ENCODE peak calls at places on chromosomes 11 and 22, in six cellular contexts. One of them, this sample, is unnamed.

GRCh38 chr11:70833554-70833953 is 418.8 kb downstream of the SHANK2 start:
- DNase-seq in heart left ventricle: no peak
- DNase-seq in ELR: no peak
- DNase-seq in stimulated activated CD8-positive, alpha-beta memory T cell treated with anti-CD3 and anti-CD28 coated beads, Interleukin-4, amount 100 ng/mL, for 1 hour: no peak
- DNase-seq in ELF-1: no peak
- DNase-seq in COR-L47: no peak
- DNase-seq in this sample: no peak

GRCh38 chr11:468493-468892 is 18.4 kb downstream of the PTDSS2 start:
- DNase-seq in heart left ventricle: no peak
- DNase-seq in ELR: no peak
- DNase-seq in stimulated activated CD8-positive, alpha-beta memory T cell treated with anti-CD3 and anti-CD28 coated beads, Interleukin-4, amount 100 ng/mL, for 1 hour: no peak
- DNase-seq in ELF-1: no peak
- DNase-seq in COR-L47: no peak
- DNase-seq in this sample: no peak

GRCh38 chr22:43187171-43188099 is 501 bp upstream of the TTLL12 start:
- DNase-seq in heart left ventricle: peak; percentile 96
- DNase-seq in ELR: peak; percentile 91
- DNase-seq in stimulated activated CD8-positive, alpha-beta memory T cell treated with anti-CD3 and anti-CD28 coated beads, Interleukin-4, amount 100 ng/mL, for 1 hour: peak; percentile 75
- DNase-seq in ELF-1: peak; percentile 98
- DNase-seq in COR-L47: peak; percentile 95
- DNase-seq in this sample: peak; percentile 97

GRCh38 chr22:46564084-46564714 is 26.8 kb upstream of the CELSR1 start:
- DNase-seq in heart left ventricle: peak; percentile 33
- DNase-seq in ELR: no peak
- DNase-seq in stimulated activated CD8-positive, alpha-beta memory T cell treated with anti-CD3 and anti-CD28 coated beads, Interleukin-4, amount 100 ng/mL, for 1 hour: no peak
- DNase-seq in ELF-1: no peak
- DNase-seq in COR-L47: no peak
- DNase-seq in this sample: no peak

GRCh38 chr22:44545773-44546172 is 47.7 kb upstream of the RTL6 start:
- DNase-seq in heart left ventricle: no peak
- DNase-seq in ELR: no peak
- DNase-seq in stimulated activated CD8-positive, alpha-beta memory T cell treated with anti-CD3 and anti-CD28 coated beads, Interleukin-4, amount 100 ng/mL, for 1 hour: no peak
- DNase-seq in ELF-1: peak; percentile 37
- DNase-seq in COR-L47: no peak
- DNase-seq in this sample: peak; percentile 50

GRCh38 chr11:35173011-35173511 is 34.1 kb downstream of the CD44 start:
- DNase-seq in heart left ventricle: no peak
- DNase-seq in ELR: no peak
- DNase-seq in stimulated activated CD8-positive, alpha-beta memory T cell treated with anti-CD3 and anti-CD28 coated beads, Interleukin-4, amount 100 ng/mL, for 1 hour: no peak
- DNase-seq in ELF-1: peak; percentile 32
- DNase-seq in COR-L47: no peak
- DNase-seq in this sample: no peak

GRCh38 chr11:128021304-128022006 is 565.9 kb downstream of the ETS1 start:
- DNase-seq in heart left ventricle: no peak
- DNase-seq in ELR: peak; percentile 25
- DNase-seq in stimulated activated CD8-positive, alpha-beta memory T cell treated with anti-CD3 and anti-CD28 coated beads, Interleukin-4, amount 100 ng/mL, for 1 hour: no peak
- DNase-seq in ELF-1: peak; percentile 42
- DNase-seq in COR-L47: peak; percentile 25
- DNase-seq in this sample: peak; percentile 60

GRCh38 chr11:120129570-120129969 is 8.3 kb downstream of the TRIM29 start:
- DNase-seq in heart left ventricle: no peak
- DNase-seq in ELR: no peak
- DNase-seq in stimulated activated CD8-positive, alpha-beta memory T cell treated with anti-CD3 and anti-CD28 coated beads, Interleukin-4, amount 100 ng/mL, for 1 hour: no peak
- DNase-seq in ELF-1: no peak
- DNase-seq in COR-L47: no peak
- DNase-seq in this sample: no peak

GRCh38 chr11:73184953-73185671 is 33.0 kb upstream of the P2RY2 start:
- DNase-seq in heart left ventricle: peak; percentile 59
- DNase-seq in ELR: peak; percentile 75
- DNase-seq in stimulated activated CD8-positive, alpha-beta memory T cell treated with anti-CD3 and anti-CD28 coated beads, Interleukin-4, amount 100 ng/mL, for 1 hour: no peak
- DNase-seq in ELF-1: peak; percentile 75
- DNase-seq in COR-L47: peak; percentile 58
- DNase-seq in this sample: peak; percentile 84

GRCh38 chr22:22855617-22856308 is 31.9 kb upstream of the IGLL5 start:
- DNase-seq in heart left ventricle: no peak
- DNase-seq in ELR: peak; percentile 36
- DNase-seq in stimulated activated CD8-positive, alpha-beta memory T cell treated with anti-CD3 and anti-CD28 coated beads, Interleukin-4, amount 100 ng/mL, for 1 hour: no peak
- DNase-seq in ELF-1: peak; percentile 61
- DNase-seq in COR-L47: no peak
- DNase-seq in this sample: peak; percentile 77

GRCh38 chr11:110735431-110736157 is 23.4 kb upstream of the ARHGAP20 start:
- DNase-seq in heart left ventricle: no peak
- DNase-seq in ELR: no peak
- DNase-seq in stimulated activated CD8-positive, alpha-beta memory T cell treated with anti-CD3 and anti-CD28 coated beads, Interleukin-4, amount 100 ng/mL, for 1 hour: no peak
- DNase-seq in ELF-1: no peak
- DNase-seq in COR-L47: no peak
- DNase-seq in this sample: no peak

GRCh38 chr11:104661901-104662300 is 236.4 kb downstream of the CASP12 start:
- DNase-seq in heart left ventricle: no peak
- DNase-seq in ELR: no peak
- DNase-seq in stimulated activated CD8-positive, alpha-beta memory T cell treated with anti-CD3 and anti-CD28 coated beads, Interleukin-4, amount 100 ng/mL, for 1 hour: no peak
- DNase-seq in ELF-1: no peak
- DNase-seq in COR-L47: no peak
- DNase-seq in this sample: no peak

GRCh38 chr11:701741-702513 is 4.1 kb upstream of the EPS8L2 start:
- DNase-seq in heart left ventricle: no peak
- DNase-seq in ELR: no peak
- DNase-seq in stimulated activated CD8-positive, alpha-beta memory T cell treated with anti-CD3 and anti-CD28 coated beads, Interleukin-4, amount 100 ng/mL, for 1 hour: no peak
- DNase-seq in ELF-1: no peak
- DNase-seq in COR-L47: no peak
- DNase-seq in this sample: no peak

GRCh38 chr22:29691636-29692326 is 28.0 kb upstream of the CABP7 start:
- DNase-seq in heart left ventricle: no peak
- DNase-seq in ELR: no peak
- DNase-seq in stimulated activated CD8-positive, alpha-beta memory T cell treated with anti-CD3 and anti-CD28 coated beads, Interleukin-4, amount 100 ng/mL, for 1 hour: no peak
- DNase-seq in ELF-1: peak; percentile 62
- DNase-seq in COR-L47: peak; percentile 91
- DNase-seq in this sample: no peak

GRCh38 chr22:27775698-27776409 is 25.7 kb downstream of the MN1 start:
- DNase-seq in heart left ventricle: no peak
- DNase-seq in ELR: no peak
- DNase-seq in stimulated activated CD8-positive, alpha-beta memory T cell treated with anti-CD3 and anti-CD28 coated beads, Interleukin-4, amount 100 ng/mL, for 1 hour: no peak
- DNase-seq in ELF-1: no peak
- DNase-seq in COR-L47: no peak
- DNase-seq in this sample: no peak

GRCh38 chr22:36332623-36333331 is 55.0 kb downstream of the MYH9 start:
- DNase-seq in heart left ventricle: no peak
- DNase-seq in ELR: peak; percentile 97
- DNase-seq in stimulated activated CD8-positive, alpha-beta memory T cell treated with anti-CD3 and anti-CD28 coated beads, Interleukin-4, amount 100 ng/mL, for 1 hour: no peak
- DNase-seq in ELF-1: peak; percentile 88
- DNase-seq in COR-L47: no peak
- DNase-seq in this sample: peak; percentile 94

GRCh38 chr11:2913776-2914474 is 15.3 kb downstream of the PHLDA2 start:
- DNase-seq in heart left ventricle: no peak
- DNase-seq in ELR: no peak
- DNase-seq in stimulated activated CD8-positive, alpha-beta memory T cell treated with anti-CD3 and anti-CD28 coated beads, Interleukin-4, amount 100 ng/mL, for 1 hour: no peak
- DNase-seq in ELF-1: no peak
- DNase-seq in COR-L47: no peak
- DNase-seq in this sample: no peak

GRCh38 chr22:40855104-40855959 is 1.1 kb downstream of the ST13 start:
- DNase-seq in heart left ventricle: no peak
- DNase-seq in ELR: peak; percentile 45
- DNase-seq in stimulated activated CD8-positive, alpha-beta memory T cell treated with anti-CD3 and anti-CD28 coated beads, Interleukin-4, amount 100 ng/mL, for 1 hour: no peak
- DNase-seq in ELF-1: peak; percentile 12
- DNase-seq in COR-L47: peak; percentile 33
- DNase-seq in this sample: no peak

GRCh38 chr11:100581318-100581717 is 105.8 kb upstream of the ARHGAP42 start:
- DNase-seq in heart left ventricle: no peak
- DNase-seq in ELR: peak; percentile 7
- DNase-seq in stimulated activated CD8-positive, alpha-beta memory T cell treated with anti-CD3 and anti-CD28 coated beads, Interleukin-4, amount 100 ng/mL, for 1 hour: no peak
- DNase-seq in ELF-1: no peak
- DNase-seq in COR-L47: no peak
- DNase-seq in this sample: no peak

GRCh38 chr11:2268911-2269600 is 1.3 kb downstream of the ASCL2 start:
- DNase-seq in heart left ventricle: no peak
- DNase-seq in ELR: peak; percentile 10
- DNase-seq in stimulated activated CD8-positive, alpha-beta memory T cell treated with anti-CD3 and anti-CD28 coated beads, Interleukin-4, amount 100 ng/mL, for 1 hour: no peak
- DNase-seq in ELF-1: no peak
- DNase-seq in COR-L47: peak; percentile 65
- DNase-seq in this sample: peak; percentile 63

GRCh38 chr22:17980638-17981051 is 43.7 kb downstream of the MICAL3 start:
- DNase-seq in heart left ventricle: no peak
- DNase-seq in ELR: no peak
- DNase-seq in stimulated activated CD8-positive, alpha-beta memory T cell treated with anti-CD3 and anti-CD28 coated beads, Interleukin-4, amount 100 ng/mL, for 1 hour: no peak
- DNase-seq in ELF-1: peak; percentile 50
- DNase-seq in COR-L47: no peak
- DNase-seq in this sample: no peak

GRCh38 chr11:61488651-61489291 is 19.8 kb upstream of the LRRC10B start:
- DNase-seq in heart left ventricle: peak; percentile 81
- DNase-seq in ELR: no peak
- DNase-seq in stimulated activated CD8-positive, alpha-beta memory T cell treated with anti-CD3 and anti-CD28 coated beads, Interleukin-4, amount 100 ng/mL, for 1 hour: no peak
- DNase-seq in ELF-1: peak; percentile 97
- DNase-seq in COR-L47: no peak
- DNase-seq in this sample: peak; percentile 97

GRCh38 chr22:23380230-23380573 is 199.9 kb downstream of the IGLL1 start:
- DNase-seq in heart left ventricle: no peak
- DNase-seq in ELR: no peak
- DNase-seq in stimulated activated CD8-positive, alpha-beta memory T cell treated with anti-CD3 and anti-CD28 coated beads, Interleukin-4, amount 100 ng/mL, for 1 hour: no peak
- DNase-seq in ELF-1: no peak
- DNase-seq in COR-L47: peak; percentile 83
- DNase-seq in this sample: no peak

GRCh38 chr22:31289335-31289734 is 3.0 kb downstream of the PIK3IP1 start:
- DNase-seq in heart left ventricle: no peak
- DNase-seq in ELR: no peak
- DNase-seq in stimulated activated CD8-positive, alpha-beta memory T cell treated with anti-CD3 and anti-CD28 coated beads, Interleukin-4, amount 100 ng/mL, for 1 hour: no peak
- DNase-seq in ELF-1: no peak
- DNase-seq in COR-L47: peak; percentile 62
- DNase-seq in this sample: no peak

GRCh38 chr11:17004486-17005148 is 9.6 kb downstream of the PLEKHA7 start:
- DNase-seq in heart left ventricle: no peak
- DNase-seq in ELR: no peak
- DNase-seq in stimulated activated CD8-positive, alpha-beta memory T cell treated with anti-CD3 and anti-CD28 coated beads, Interleukin-4, amount 100 ng/mL, for 1 hour: no peak
- DNase-seq in ELF-1: no peak
- DNase-seq in COR-L47: no peak
- DNase-seq in this sample: no peak

GRCh38 chr11:96322775-96323642 is 20.0 kb downstream of the MAML2 start:
- DNase-seq in heart left ventricle: no peak
- DNase-seq in ELR: no peak
- DNase-seq in stimulated activated CD8-positive, alpha-beta memory T cell treated with anti-CD3 and anti-CD28 coated beads, Interleukin-4, amount 100 ng/mL, for 1 hour: no peak
- DNase-seq in ELF-1: no peak
- DNase-seq in COR-L47: no peak
- DNase-seq in this sample: no peak

GRCh38 chr11:61294717-61295595 is at the start of gene VWCE:
- DNase-seq in heart left ventricle: peak; percentile 38
- DNase-seq in ELR: peak; percentile 62
- DNase-seq in stimulated activated CD8-positive, alpha-beta memory T cell treated with anti-CD3 and anti-CD28 coated beads, Interleukin-4, amount 100 ng/mL, for 1 hour: no peak
- DNase-seq in ELF-1: peak; percentile 70
- DNase-seq in COR-L47: peak; percentile 71
- DNase-seq in this sample: peak; percentile 88

GRCh38 chr11:43806976-43807375 is 73.7 kb upstream of the ALKBH3 start:
- DNase-seq in heart left ventricle: no peak
- DNase-seq in ELR: no peak
- DNase-seq in stimulated activated CD8-positive, alpha-beta memory T cell treated with anti-CD3 and anti-CD28 coated beads, Interleukin-4, amount 100 ng/mL, for 1 hour: no peak
- DNase-seq in ELF-1: no peak
- DNase-seq in COR-L47: no peak
- DNase-seq in this sample: no peak

GRCh38 chr11:18371279-18371678 is 23.1 kb upstream of the LDHA start:
- DNase-seq in heart left ventricle: no peak
- DNase-seq in ELR: no peak
- DNase-seq in stimulated activated CD8-positive, alpha-beta memory T cell treated with anti-CD3 and anti-CD28 coated beads, Interleukin-4, amount 100 ng/mL, for 1 hour: no peak
- DNase-seq in ELF-1: no peak
- DNase-seq in COR-L47: no peak
- DNase-seq in this sample: no peak

GRCh38 chr22:20430101-20430640 is 7.5 kb downstream of the SCARF2 start:
- DNase-seq in heart left ventricle: no peak
- DNase-seq in ELR: no peak
- DNase-seq in stimulated activated CD8-positive, alpha-beta memory T cell treated with anti-CD3 and anti-CD28 coated beads, Interleukin-4, amount 100 ng/mL, for 1 hour: no peak
- DNase-seq in ELF-1: no peak
- DNase-seq in COR-L47: no peak
- DNase-seq in this sample: no peak

This sample was measured in islet precursor cell.